ENCODE peak calls at places on chromosomes 11 and 22, in four cellular contexts. J is SK-N-SH, O is K562, M is HepG2. U is an unnamed sample.

GRCh38 chr11:12787847-12788246 is 113.6 kb downstream of the TEAD1 start:
- DNase-seq in J (no peak), O (no peak), M (no peak), U (peak; percentile 90)

GRCh38 chr11:26510756-26511155 is 61.3 kb downstream of the MUC15 start:
- DNase-seq in J (no peak), O (no peak), M (no peak), U (no peak)

GRCh38 chr11:978781-979180 is 53.1 kb downstream of the AP2A2 start:
- DNase-seq in J (no peak), O (no peak), M (no peak), U (no peak)

GRCh38 chr11:66326261-66327111 is 9.6 kb upstream of the CD248 start:
- DNase-seq in J (peak; percentile 79), O (no peak), M (no peak), U (no peak)

GRCh38 chr11:62622476-62622875 is 690 bp upstream of the B3GAT3 start:
- DNase-seq in J (no peak), O (no peak), M (no peak), U (no peak)

GRCh38 chr11:85935751-85936150 is 80.6 kb downstream of the CCDC83 start:
- DNase-seq in J (no peak), O (no peak), M (no peak), U (no peak)

GRCh38 chr11:108697872-108698473 is 33.1 kb downstream of the DDX10 start:
- DNase-seq in J (peak; percentile 59), O (peak; percentile 26), M (peak; percentile 54), U (peak; percentile 82)

GRCh38 chr11:118911880-118912741 is 13.6 kb downstream of the BCL9L start:
- DNase-seq in J (no peak), O (peak; percentile 84), M (peak; percentile 83), U (peak; percentile 93)

GRCh38 chr11:86249307-86250098 is 5.0 kb downstream of the EED start:
- DNase-seq in J (no peak), O (no peak), M (no peak), U (no peak)

GRCh38 chr11:72668645-72669347 is 5.4 kb downstream of the PDE2A start:
- DNase-seq in J (no peak), O (no peak), M (no peak), U (no peak)

GRCh38 chr11:67056267-67056639 is 394 bp upstream of the RHOD start:
- DNase-seq in J (no peak), O (no peak), M (no peak), U (no peak)

GRCh38 chr22:38243007-38243775 is 29.6 kb downstream of the TMEM184B start:
- DNase-seq in J (no peak), O (no peak), M (peak; percentile 74), U (peak; percentile 78)
- TF ChIP-seq MXI1 in J (no peak), O (no peak), M (no peak), U (no peak)

GRCh38 chr22:21569459-21570161 is 2.1 kb downstream of the UBE2L3 start:
- DNase-seq in J (no peak), O (no peak), M (no peak), U (no peak)
- TF ChIP-seq MXI1 in J (no peak), O (no peak), M (no peak), U (no peak)

DNA sequence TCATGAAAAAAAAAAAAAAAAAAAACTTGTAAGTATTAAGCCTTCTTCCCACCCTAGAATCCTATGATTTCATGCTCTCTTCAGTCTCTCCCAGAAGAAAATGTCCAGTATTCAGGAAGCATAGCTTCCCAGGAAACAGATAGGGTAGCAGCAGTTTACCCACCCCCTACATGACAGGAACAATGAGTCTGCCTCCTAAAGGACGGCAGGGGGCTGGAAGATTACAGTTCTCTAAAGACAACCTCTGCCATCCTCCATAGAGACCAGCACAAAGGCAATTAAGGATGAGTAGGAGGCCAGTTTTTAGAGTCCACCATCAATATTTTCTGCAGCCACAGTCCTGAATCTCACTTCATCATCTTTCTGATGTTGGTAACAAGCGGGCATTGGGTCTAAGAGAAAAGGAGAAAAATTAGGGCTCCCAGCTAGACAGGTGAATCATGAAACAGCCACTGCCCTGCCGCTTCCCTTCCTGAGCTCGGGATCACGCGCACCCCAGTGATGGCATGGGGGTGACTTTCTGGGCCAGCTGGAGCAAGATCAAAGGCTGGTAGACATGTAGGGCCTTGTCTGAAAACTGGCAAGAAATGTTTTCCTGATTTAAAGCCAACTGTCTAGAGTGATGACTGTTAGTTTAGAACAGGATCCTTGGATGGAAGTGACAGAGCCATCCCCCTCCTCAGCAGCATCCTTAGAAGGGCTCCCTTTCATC is 322.8 kb downstream of the LARGE1 start:
- DNase-seq in J (no peak), O (no peak), M (no peak), U (no peak)
- TF ChIP-seq MXI1 in J (no peak), O (no peak), M (no peak), U (no peak)

DNA sequence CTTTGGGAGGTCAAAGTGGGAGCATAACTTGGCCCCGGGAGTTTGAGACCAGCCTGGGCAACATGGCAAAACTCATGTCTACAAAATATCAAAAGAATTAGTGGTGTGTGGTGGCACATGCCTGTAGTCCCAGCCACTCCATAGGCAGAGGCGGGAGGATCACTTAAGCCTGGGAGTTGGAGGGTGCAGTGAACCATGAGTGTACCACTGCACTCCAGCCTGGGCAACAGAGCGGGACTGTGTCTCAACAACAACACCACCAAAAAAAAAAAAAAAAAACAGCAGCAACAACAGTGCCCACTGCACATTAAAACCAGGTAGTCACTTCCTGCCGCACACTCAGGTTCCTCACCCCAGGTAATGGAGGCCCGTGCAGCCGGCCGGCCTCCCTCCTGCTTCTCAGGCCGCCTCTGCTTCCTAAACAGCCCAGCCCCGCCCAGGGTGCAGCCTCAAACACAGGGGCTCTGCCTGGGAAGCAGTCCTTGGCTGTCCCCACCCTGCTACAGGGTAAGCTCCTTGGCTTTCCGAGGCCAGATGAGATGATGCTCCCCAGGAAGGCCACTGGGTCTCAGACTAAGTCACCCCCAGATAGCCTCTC is 318.3 kb downstream of the SHANK2 start:
- DNase-seq in J (no peak), O (no peak), M (no peak), U (no peak)
- TF ChIP-seq MXI1 in J (no peak), O (no peak), M (no peak), U (no peak)

DNA sequence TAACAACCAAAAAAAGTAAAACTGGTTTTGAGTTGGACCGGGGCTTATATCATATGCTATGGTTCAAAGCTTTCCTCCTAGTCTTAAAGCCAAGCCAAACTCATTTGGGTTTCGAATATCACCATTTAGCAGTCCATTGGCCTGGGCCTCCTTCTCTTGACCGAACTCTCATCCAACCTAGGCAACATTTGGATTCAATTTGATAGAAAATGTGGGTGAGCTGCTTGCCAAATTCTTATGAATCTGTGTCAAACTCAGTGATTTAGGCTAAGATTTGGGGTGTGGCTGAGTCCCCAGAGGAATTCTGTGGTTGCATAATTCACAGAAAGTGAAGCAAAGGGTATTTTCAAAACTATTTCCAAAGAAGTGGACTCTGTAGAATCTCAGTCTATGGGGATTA is 83.7 kb downstream of the BLID start:
- DNase-seq in J (no peak), O (no peak), M (no peak), U (no peak)
- TF ChIP-seq MXI1 in J (no peak), O (no peak), M (no peak), U (no peak)

DNA sequence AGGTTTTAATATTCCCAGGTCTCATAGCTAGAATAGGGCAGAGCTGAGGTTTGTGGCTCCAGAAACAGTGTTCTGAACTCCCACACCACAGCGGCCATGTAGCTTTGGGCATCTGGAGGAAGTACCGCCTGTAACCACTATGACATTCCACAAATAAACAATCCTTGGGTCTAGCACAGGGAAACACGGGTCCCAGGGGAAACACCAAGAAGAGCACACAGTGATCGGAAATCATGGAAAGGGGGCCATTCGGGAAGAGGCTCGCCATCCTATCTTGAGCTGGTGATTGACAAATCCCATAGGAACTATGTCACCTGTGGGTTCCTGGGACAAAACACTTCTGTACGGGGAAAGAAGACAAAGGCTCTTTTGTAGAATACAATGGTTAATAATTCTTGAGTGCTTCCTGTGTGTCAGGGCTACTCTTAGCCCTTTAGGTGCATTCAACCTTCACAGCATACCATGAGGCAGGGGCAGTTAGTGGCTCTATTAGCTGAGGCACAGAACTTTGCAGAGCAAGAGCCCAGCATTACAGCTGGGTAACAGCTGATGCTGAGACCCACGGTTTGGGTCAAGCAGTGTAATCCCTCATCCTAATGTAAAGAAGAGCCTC is 514.2 kb downstream of the NTM start:
- DNase-seq in J (no peak), O (no peak), M (no peak), U (no peak)
- TF ChIP-seq MXI1 in J (no peak), O (no peak), M (no peak), U (no peak)

DNA sequence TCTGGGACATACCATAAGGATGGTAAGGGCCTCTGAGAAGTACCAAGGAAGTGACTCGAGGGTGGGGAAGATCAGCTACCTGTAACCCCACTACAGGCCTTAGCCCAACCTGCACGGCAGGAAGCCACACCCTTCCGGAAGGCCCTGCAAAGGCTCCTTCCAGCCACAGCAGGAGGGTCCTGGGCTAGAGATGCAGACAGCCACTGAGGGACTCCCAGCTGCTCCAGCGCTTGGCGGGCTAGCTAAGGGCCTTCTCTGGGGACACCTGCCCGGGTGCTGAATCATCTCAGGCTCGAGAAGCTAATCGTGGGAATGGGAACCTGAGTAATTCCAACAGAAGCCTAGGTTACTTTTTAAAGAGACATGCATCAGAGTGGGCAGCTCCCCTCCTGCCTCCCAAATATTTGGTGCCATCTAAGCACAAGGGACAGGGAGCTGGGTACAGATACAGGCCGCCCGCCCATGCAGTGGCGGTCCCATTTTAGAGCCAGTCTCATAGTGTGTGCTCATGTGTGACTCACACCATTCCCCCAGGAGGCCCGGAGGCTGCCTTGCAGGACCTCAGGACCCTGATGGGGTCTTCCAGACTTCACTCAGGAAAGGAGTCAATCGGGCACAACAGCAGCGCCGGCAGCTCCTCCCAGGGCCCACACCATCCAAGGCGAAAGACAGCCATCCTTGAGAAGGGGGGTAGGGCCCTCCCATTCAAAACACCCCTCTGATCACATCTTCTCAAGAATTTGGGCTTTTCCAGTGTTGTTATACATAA is 8.0 kb downstream of the MYH9 start:
- DNase-seq in J (no peak), O (no peak), M (no peak), U (peak; percentile 59)
- TF ChIP-seq MXI1 in J (no peak), O (no peak), M (no peak), U (no peak)